ENCODE peak calls at places on chromosomes 4 and X, in nine cellular contexts. One of them, this sample, is unnamed.

GRCh38 chrX:123884809-123885408 is 25.1 kb downstream of the XIAP start:
- DNase-seq in psoas muscle: no peak
- DNase-seq in heart right ventricle: no peak
- DNase-seq in right atrium auricular region: no peak
- DNase-seq in fibroblast of lung: peak; percentile 67
- DNase-seq in HepG2: peak; percentile 31
- DNase-seq in CD8-positive, alpha-beta T cell: peak; percentile 0
- DNase-seq in naive thymus-derived CD4-positive, alpha-beta T cell: peak; percentile 43
- DNase-seq in mammary epithelial cell: peak; percentile 30
- DNase-seq in this sample: no peak

GRCh38 chrX:9315086-9315485 is 149.8 kb upstream of the TBL1X start:
- DNase-seq in naive thymus-derived CD4-positive, alpha-beta T cell: no peak
- DNase-seq in CD8-positive, alpha-beta T cell: no peak
- DNase-seq in right atrium auricular region: no peak
- DNase-seq in mammary epithelial cell: no peak
- DNase-seq in HepG2: no peak
- DNase-seq in heart right ventricle: no peak
- DNase-seq in psoas muscle: no peak
- DNase-seq in fibroblast of lung: no peak
- DNase-seq in this sample: no peak

GRCh38 chr4:37977471-37978452 is 17.6 kb downstream of the PTTG2 start:
- DNase-seq in CD8-positive, alpha-beta T cell: peak; percentile 65
- DNase-seq in HepG2: peak; percentile 23
- DNase-seq in fibroblast of lung: peak; percentile 72
- DNase-seq in naive thymus-derived CD4-positive, alpha-beta T cell: peak; percentile 67
- DNase-seq in psoas muscle: peak; percentile 72
- DNase-seq in right atrium auricular region: peak; percentile 84
- DNase-seq in heart right ventricle: peak; percentile 80
- DNase-seq in mammary epithelial cell: peak; percentile 40
- DNase-seq in this sample: peak; percentile 73

GRCh38 chr4:167885872-167886271 is 206.5 kb upstream of the ANXA10 start:
- DNase-seq in fibroblast of lung: peak; percentile 36
- DNase-seq in psoas muscle: no peak
- DNase-seq in mammary epithelial cell: peak; percentile 30
- DNase-seq in heart right ventricle: no peak
- DNase-seq in naive thymus-derived CD4-positive, alpha-beta T cell: no peak
- DNase-seq in HepG2: no peak
- DNase-seq in right atrium auricular region: no peak
- DNase-seq in CD8-positive, alpha-beta T cell: no peak
- DNase-seq in this sample: no peak

GRCh38 chr4:113945906-113946305 is 33.5 kb downstream of the ARSJ start:
- DNase-seq in psoas muscle: no peak
- DNase-seq in HepG2: no peak
- DNase-seq in mammary epithelial cell: peak; percentile 9
- DNase-seq in right atrium auricular region: no peak
- DNase-seq in CD8-positive, alpha-beta T cell: no peak
- DNase-seq in heart right ventricle: no peak
- DNase-seq in fibroblast of lung: peak; percentile 55
- DNase-seq in naive thymus-derived CD4-positive, alpha-beta T cell: no peak
- DNase-seq in this sample: no peak

GRCh38 chr4:20378181-20378580 is 126.5 kb downstream of the SLIT2 start:
- DNase-seq in naive thymus-derived CD4-positive, alpha-beta T cell: no peak
- DNase-seq in psoas muscle: no peak
- DNase-seq in CD8-positive, alpha-beta T cell: no peak
- DNase-seq in mammary epithelial cell: no peak
- DNase-seq in HepG2: no peak
- DNase-seq in fibroblast of lung: no peak
- DNase-seq in heart right ventricle: no peak
- DNase-seq in right atrium auricular region: no peak
- DNase-seq in this sample: no peak

GRCh38 chr4:185773419-185773818 is 38.6 kb downstream of the SORBS2 start:
- DNase-seq in CD8-positive, alpha-beta T cell: no peak
- DNase-seq in psoas muscle: peak; percentile 29
- DNase-seq in HepG2: no peak
- DNase-seq in heart right ventricle: peak; percentile 51
- DNase-seq in mammary epithelial cell: no peak
- DNase-seq in right atrium auricular region: no peak
- DNase-seq in fibroblast of lung: no peak
- DNase-seq in naive thymus-derived CD4-positive, alpha-beta T cell: no peak
- DNase-seq in this sample: no peak

GRCh38 chrX:151537572-151537971 is 25.9 kb upstream of the PASD1 start:
- DNase-seq in fibroblast of lung: no peak
- DNase-seq in CD8-positive, alpha-beta T cell: no peak
- DNase-seq in HepG2: peak; percentile 39
- DNase-seq in right atrium auricular region: no peak
- DNase-seq in heart right ventricle: no peak
- DNase-seq in naive thymus-derived CD4-positive, alpha-beta T cell: no peak
- DNase-seq in mammary epithelial cell: no peak
- DNase-seq in psoas muscle: no peak
- DNase-seq in this sample: no peak

GRCh38 chr4:25760518-25761157 is 102.2 kb downstream of the SEL1L3 start:
- DNase-seq in CD8-positive, alpha-beta T cell: no peak
- DNase-seq in mammary epithelial cell: no peak
- DNase-seq in heart right ventricle: no peak
- DNase-seq in HepG2: no peak
- DNase-seq in fibroblast of lung: peak; percentile 39
- DNase-seq in psoas muscle: no peak
- DNase-seq in right atrium auricular region: no peak
- DNase-seq in naive thymus-derived CD4-positive, alpha-beta T cell: no peak
- DNase-seq in this sample: no peak

GRCh38 chrX:115571712-115572111 is 10.7 kb downstream of the PLS3 start:
- DNase-seq in psoas muscle: no peak
- DNase-seq in right atrium auricular region: no peak
- DNase-seq in HepG2: no peak
- DNase-seq in heart right ventricle: no peak
- DNase-seq in fibroblast of lung: no peak
- DNase-seq in mammary epithelial cell: no peak
- DNase-seq in naive thymus-derived CD4-positive, alpha-beta T cell: no peak
- DNase-seq in CD8-positive, alpha-beta T cell: no peak
- DNase-seq in this sample: no peak

GRCh38 chr4:176185068-176185467 is 10.3 kb downstream of the SPATA4 start:
- DNase-seq in mammary epithelial cell: peak; percentile 66
- DNase-seq in psoas muscle: no peak
- DNase-seq in naive thymus-derived CD4-positive, alpha-beta T cell: no peak
- DNase-seq in fibroblast of lung: peak; percentile 97
- DNase-seq in right atrium auricular region: no peak
- DNase-seq in heart right ventricle: no peak
- DNase-seq in CD8-positive, alpha-beta T cell: no peak
- DNase-seq in HepG2: no peak
- DNase-seq in this sample: no peak

GRCh38 chrX:13215729-13216128 is 104.1 kb downstream of the ATXN3L start:
- DNase-seq in heart right ventricle: no peak
- DNase-seq in mammary epithelial cell: no peak
- DNase-seq in HepG2: no peak
- DNase-seq in fibroblast of lung: peak; percentile 81
- DNase-seq in psoas muscle: no peak
- DNase-seq in right atrium auricular region: no peak
- DNase-seq in naive thymus-derived CD4-positive, alpha-beta T cell: no peak
- DNase-seq in CD8-positive, alpha-beta T cell: no peak
- DNase-seq in this sample: no peak

GRCh38 chr4:47744843-47745382 is 93.0 kb downstream of the CORIN start:
- DNase-seq in fibroblast of lung: no peak
- DNase-seq in CD8-positive, alpha-beta T cell: no peak
- DNase-seq in naive thymus-derived CD4-positive, alpha-beta T cell: no peak
- DNase-seq in mammary epithelial cell: no peak
- DNase-seq in psoas muscle: no peak
- DNase-seq in heart right ventricle: no peak
- DNase-seq in right atrium auricular region: no peak
- DNase-seq in HepG2: no peak
- DNase-seq in this sample: no peak

GRCh38 chr4:3236326-3236878 is 12.6 kb upstream of the MSANTD1 start:
- DNase-seq in HepG2: no peak
- DNase-seq in mammary epithelial cell: no peak
- DNase-seq in CD8-positive, alpha-beta T cell: no peak
- DNase-seq in naive thymus-derived CD4-positive, alpha-beta T cell: no peak
- DNase-seq in heart right ventricle: no peak
- DNase-seq in right atrium auricular region: no peak
- DNase-seq in psoas muscle: no peak
- DNase-seq in fibroblast of lung: no peak
- DNase-seq in this sample: no peak

GRCh38 chr4:3235581-3235980 is 13.4 kb upstream of the MSANTD1 start:
- DNase-seq in naive thymus-derived CD4-positive, alpha-beta T cell: no peak
- DNase-seq in mammary epithelial cell: no peak
- DNase-seq in heart right ventricle: no peak
- DNase-seq in psoas muscle: no peak
- DNase-seq in fibroblast of lung: no peak
- DNase-seq in right atrium auricular region: no peak
- DNase-seq in CD8-positive, alpha-beta T cell: no peak
- DNase-seq in HepG2: no peak
- DNase-seq in this sample: peak; percentile 40

GRCh38 chr4:3238721-3239120 is 10.2 kb upstream of the MSANTD1 start:
- DNase-seq in fibroblast of lung: no peak
- DNase-seq in heart right ventricle: no peak
- DNase-seq in HepG2: no peak
- DNase-seq in mammary epithelial cell: no peak
- DNase-seq in naive thymus-derived CD4-positive, alpha-beta T cell: no peak
- DNase-seq in CD8-positive, alpha-beta T cell: no peak
- DNase-seq in psoas muscle: no peak
- DNase-seq in right atrium auricular region: no peak
- DNase-seq in this sample: no peak

GRCh38 chr4:3237711-3238560 is 11.0 kb upstream of the MSANTD1 start:
- DNase-seq in right atrium auricular region: no peak
- DNase-seq in psoas muscle: no peak
- DNase-seq in naive thymus-derived CD4-positive, alpha-beta T cell: no peak
- DNase-seq in fibroblast of lung: no peak
- DNase-seq in mammary epithelial cell: no peak
- DNase-seq in CD8-positive, alpha-beta T cell: no peak
- DNase-seq in HepG2: no peak
- DNase-seq in heart right ventricle: no peak
- DNase-seq in this sample: no peak

DNA sequence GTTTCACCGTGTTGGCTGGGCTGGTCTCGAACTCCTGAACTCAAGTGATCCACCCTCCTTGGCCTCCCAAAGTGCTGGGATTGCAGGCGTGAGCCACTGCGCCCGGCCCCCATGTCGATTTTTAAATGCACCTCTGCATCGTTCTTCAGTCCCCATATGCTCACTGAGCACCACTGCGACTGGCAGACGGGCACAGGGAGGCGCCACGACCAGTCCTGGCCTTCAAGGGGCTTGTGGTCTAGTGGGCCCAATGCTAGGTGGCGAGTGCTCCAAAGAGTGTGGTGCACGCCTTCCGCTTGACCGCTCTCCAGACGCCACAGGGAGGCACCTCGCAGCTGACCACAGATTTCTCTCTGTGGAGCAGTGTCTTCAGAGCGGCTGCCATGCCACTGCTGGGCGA is 11.7 kb upstream of the MSANTD1 start:
- DNase-seq in HepG2: no peak
- DNase-seq in fibroblast of lung: no peak
- DNase-seq in naive thymus-derived CD4-positive, alpha-beta T cell: no peak
- DNase-seq in heart right ventricle: no peak
- DNase-seq in CD8-positive, alpha-beta T cell: no peak
- DNase-seq in psoas muscle: no peak
- DNase-seq in mammary epithelial cell: no peak
- DNase-seq in right atrium auricular region: no peak
- DNase-seq in this sample: no peak
- H3K36me3 ChIP-seq in HepG2: peaks cover 60% of the 10 kb centered on the region
- H3K36me3 ChIP-seq in fibroblast of lung: peaks cover 6% of the 10 kb centered on the region
- H3K36me3 ChIP-seq in naive thymus-derived CD4-positive, alpha-beta T cell: no peaks in the 10 kb centered on the region
- H3K36me3 ChIP-seq in heart right ventricle: no peaks in the 10 kb centered on the region
- H3K36me3 ChIP-seq in CD8-positive, alpha-beta T cell: peaks cover 17% of the 10 kb centered on the region
- H3K36me3 ChIP-seq in psoas muscle: no peaks in the 10 kb centered on the region
- H3K36me3 ChIP-seq in mammary epithelial cell: no peaks in the 10 kb centered on the region
- H3K36me3 ChIP-seq in right atrium auricular region: peaks cover 60% of the 10 kb centered on the region
- H3K36me3 ChIP-seq in this sample: peaks cover 6% of the 10 kb centered on the region

DNA sequence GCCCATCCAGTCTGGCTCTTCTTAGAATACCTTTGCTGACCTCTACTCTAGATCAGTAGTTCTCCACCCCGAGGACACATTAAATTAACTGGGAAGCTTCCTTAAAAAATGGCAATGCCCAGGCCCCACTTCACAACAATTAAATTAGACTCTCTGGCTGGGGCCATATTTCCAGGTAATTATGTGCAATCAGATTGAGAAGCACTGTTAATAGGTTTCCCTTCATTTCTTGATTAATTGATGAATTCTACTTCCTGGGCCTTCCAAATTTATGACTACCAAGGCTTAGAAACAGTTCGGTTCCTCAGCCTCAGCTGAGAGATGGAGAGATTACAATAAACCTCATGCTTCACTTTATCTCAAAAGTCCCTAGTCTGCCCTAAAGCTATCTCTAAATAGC is 71.7 kb upstream of the LIMCH1 start:
- DNase-seq in CD8-positive, alpha-beta T cell: no peak
- DNase-seq in mammary epithelial cell: no peak
- DNase-seq in psoas muscle: no peak
- DNase-seq in heart right ventricle: no peak
- DNase-seq in right atrium auricular region: no peak
- DNase-seq in HepG2: no peak
- DNase-seq in fibroblast of lung: no peak
- DNase-seq in naive thymus-derived CD4-positive, alpha-beta T cell: no peak
- DNase-seq in this sample: no peak
- H3K36me3 ChIP-seq in CD8-positive, alpha-beta T cell: no peaks in the 10 kb centered on the region
- H3K36me3 ChIP-seq in mammary epithelial cell: no peaks in the 10 kb centered on the region
- H3K36me3 ChIP-seq in psoas muscle: no peaks in the 10 kb centered on the region
- H3K36me3 ChIP-seq in heart right ventricle: no peaks in the 10 kb centered on the region
- H3K36me3 ChIP-seq in right atrium auricular region: no peaks in the 10 kb centered on the region
- H3K36me3 ChIP-seq in HepG2: no peaks in the 10 kb centered on the region
- H3K36me3 ChIP-seq in fibroblast of lung: no peaks in the 10 kb centered on the region
- H3K36me3 ChIP-seq in naive thymus-derived CD4-positive, alpha-beta T cell: no peaks in the 10 kb centered on the region
- H3K36me3 ChIP-seq in this sample: no peaks in the 10 kb centered on the region

DNA sequence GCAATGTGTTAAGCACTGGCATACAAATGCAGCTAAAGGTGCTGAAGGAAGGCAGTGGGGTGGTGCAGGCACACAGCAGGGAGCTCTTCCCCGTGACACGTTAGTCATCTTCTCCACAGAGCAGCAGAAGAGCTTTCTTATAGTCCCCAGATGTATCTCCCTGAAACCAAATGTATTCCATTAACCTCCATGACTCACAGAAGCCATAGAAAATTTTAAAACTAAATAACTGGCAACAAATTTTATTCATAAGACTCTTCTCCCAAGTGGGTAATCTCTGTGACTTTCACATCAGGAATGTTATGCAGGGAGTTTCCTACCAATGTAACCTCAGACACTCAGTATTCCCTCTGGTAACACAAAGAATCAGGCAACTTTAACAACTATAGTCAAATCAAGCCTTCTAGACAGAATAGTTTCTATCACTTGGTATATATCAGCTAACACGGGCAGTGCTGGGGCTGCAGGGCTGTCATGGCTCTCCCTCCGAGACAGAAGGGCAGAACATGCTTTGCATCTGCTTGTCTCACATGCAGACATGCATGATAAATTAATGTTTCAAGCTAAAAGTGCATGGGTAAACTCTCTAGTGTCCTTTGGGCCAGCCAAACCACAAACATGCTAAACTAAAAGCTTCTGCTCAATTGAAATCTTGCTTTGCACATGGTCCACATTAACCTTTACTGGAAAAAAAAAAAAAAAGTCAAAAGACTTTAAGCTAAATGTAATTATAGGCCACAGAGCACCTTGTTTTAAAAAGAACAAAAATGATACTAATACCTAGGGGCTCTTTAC is 28.2 kb downstream of the ANXA5 start:
- DNase-seq in heart right ventricle: no peak
- DNase-seq in right atrium auricular region: no peak
- DNase-seq in naive thymus-derived CD4-positive, alpha-beta T cell: no peak
- DNase-seq in psoas muscle: no peak
- DNase-seq in CD8-positive, alpha-beta T cell: no peak
- DNase-seq in fibroblast of lung: peak; percentile 94
- DNase-seq in HepG2: no peak
- DNase-seq in mammary epithelial cell: peak; percentile 86
- DNase-seq in this sample: no peak
- H3K36me3 ChIP-seq in heart right ventricle: no peaks in the 10 kb centered on the region
- H3K36me3 ChIP-seq in right atrium auricular region: peaks cover 73% of the 10 kb centered on the region
- H3K36me3 ChIP-seq in naive thymus-derived CD4-positive, alpha-beta T cell: peaks cover 19% of the 10 kb centered on the region
- H3K36me3 ChIP-seq in psoas muscle: peaks cover 11% of the 10 kb centered on the region
- H3K36me3 ChIP-seq in CD8-positive, alpha-beta T cell: no peaks in the 10 kb centered on the region
- H3K36me3 ChIP-seq in fibroblast of lung: peaks cover 11% of the 10 kb centered on the region
- H3K36me3 ChIP-seq in HepG2: peaks cover 56% of the 10 kb centered on the region
- H3K36me3 ChIP-seq in mammary epithelial cell: peaks cover 49% of the 10 kb centered on the region
- H3K36me3 ChIP-seq in this sample: peaks cover 5% of the 10 kb centered on the region

GRCh38 chr4:183828839-183829238 is 76.3 kb upstream of the STOX2 start:
- DNase-seq in CD8-positive, alpha-beta T cell: no peak
- DNase-seq in heart right ventricle: no peak
- DNase-seq in naive thymus-derived CD4-positive, alpha-beta T cell: no peak
- DNase-seq in mammary epithelial cell: no peak
- DNase-seq in right atrium auricular region: no peak
- DNase-seq in psoas muscle: no peak
- DNase-seq in HepG2: no peak
- DNase-seq in fibroblast of lung: no peak
- DNase-seq in this sample: no peak
- H3K36me3 ChIP-seq in CD8-positive, alpha-beta T cell: no peaks in the 10 kb centered on the region
- H3K36me3 ChIP-seq in heart right ventricle: no peaks in the 10 kb centered on the region
- H3K36me3 ChIP-seq in naive thymus-derived CD4-positive, alpha-beta T cell: no peaks in the 10 kb centered on the region
- H3K36me3 ChIP-seq in mammary epithelial cell: no peaks in the 10 kb centered on the region
- H3K36me3 ChIP-seq in right atrium auricular region: no peaks in the 10 kb centered on the region
- H3K36me3 ChIP-seq in psoas muscle: no peaks in the 10 kb centered on the region
- H3K36me3 ChIP-seq in HepG2: no peaks in the 10 kb centered on the region
- H3K36me3 ChIP-seq in fibroblast of lung: no peaks in the 10 kb centered on the region
- H3K36me3 ChIP-seq in this sample: no peaks in the 10 kb centered on the region

This sample was measured in mucosa of descending colon.